ENCODE peak calls at places on chromosomes 1 and 21, in six cellular contexts. One of them, this sample, is unnamed.

GRCh38 chr1:32709075-32709474 is 6.5 kb upstream of the SYNC start:
- DNase-seq in GM23338: no peak
- DNase-seq in NCI-H1930: no peak
- DNase-seq in KBM-7: no peak
- DNase-seq in stimulated activated CD8-positive, alpha-beta memory T cell treated with anti-CD3 and anti-CD28 coated beads, Interleukin-7, amount 100 ng/mL, for 4 hours: no peak
- DNase-seq in MV-4-11: no peak
- DNase-seq in this sample: no peak

GRCh38 chr1:163230827-163231226 is 28.1 kb upstream of the RGS5 start:
- DNase-seq in GM23338: no peak
- DNase-seq in NCI-H1930: no peak
- DNase-seq in KBM-7: no peak
- DNase-seq in stimulated activated CD8-positive, alpha-beta memory T cell treated with anti-CD3 and anti-CD28 coated beads, Interleukin-7, amount 100 ng/mL, for 4 hours: no peak
- DNase-seq in MV-4-11: no peak
- DNase-seq in this sample: no peak

GRCh38 chr1:173332026-173332425 is 124.9 kb upstream of the TNFSF4 start:
- DNase-seq in GM23338: no peak
- DNase-seq in NCI-H1930: no peak
- DNase-seq in KBM-7: no peak
- DNase-seq in stimulated activated CD8-positive, alpha-beta memory T cell treated with anti-CD3 and anti-CD28 coated beads, Interleukin-7, amount 100 ng/mL, for 4 hours: no peak
- DNase-seq in MV-4-11: peak
- DNase-seq in this sample: no peak

GRCh38 chr1:115877511-115877910 is 36.6 kb upstream of the NHLH2 start:
- DNase-seq in GM23338: peak
- DNase-seq in NCI-H1930: no peak
- DNase-seq in KBM-7: peak
- DNase-seq in stimulated activated CD8-positive, alpha-beta memory T cell treated with anti-CD3 and anti-CD28 coated beads, Interleukin-7, amount 100 ng/mL, for 4 hours: no peak
- DNase-seq in MV-4-11: no peak
- DNase-seq in this sample: peak

GRCh38 chr1:59150537-59151386 is 146.1 kb upstream of the FGGY start:
- DNase-seq in GM23338: no peak
- DNase-seq in NCI-H1930: no peak
- DNase-seq in KBM-7: peak
- DNase-seq in stimulated activated CD8-positive, alpha-beta memory T cell treated with anti-CD3 and anti-CD28 coated beads, Interleukin-7, amount 100 ng/mL, for 4 hours: no peak
- DNase-seq in MV-4-11: peak
- DNase-seq in this sample: no peak

GRCh38 chr1:208031316-208031931 is 120.5 kb upstream of the CD34 start:
- DNase-seq in GM23338: no peak
- DNase-seq in NCI-H1930: no peak
- DNase-seq in KBM-7: no peak
- DNase-seq in stimulated activated CD8-positive, alpha-beta memory T cell treated with anti-CD3 and anti-CD28 coated beads, Interleukin-7, amount 100 ng/mL, for 4 hours: no peak
- DNase-seq in MV-4-11: no peak
- DNase-seq in this sample: no peak

GRCh38 chr1:35046730-35047129 is 15.0 kb upstream of the ZMYM6 start:
- DNase-seq in GM23338: no peak
- DNase-seq in NCI-H1930: no peak
- DNase-seq in KBM-7: no peak
- DNase-seq in stimulated activated CD8-positive, alpha-beta memory T cell treated with anti-CD3 and anti-CD28 coated beads, Interleukin-7, amount 100 ng/mL, for 4 hours: no peak
- DNase-seq in MV-4-11: no peak
- DNase-seq in this sample: no peak

GRCh38 chr1:216843426-216843825 is 120.2 kb upstream of the ESRRG start:
- DNase-seq in GM23338: no peak
- DNase-seq in NCI-H1930: no peak
- DNase-seq in KBM-7: no peak
- DNase-seq in stimulated activated CD8-positive, alpha-beta memory T cell treated with anti-CD3 and anti-CD28 coated beads, Interleukin-7, amount 100 ng/mL, for 4 hours: no peak
- DNase-seq in MV-4-11: no peak
- DNase-seq in this sample: no peak

GRCh38 chr1:25245809-25246599 is 1.2 kb downstream of the RSRP1 start:
- DNase-seq in GM23338: peak
- DNase-seq in NCI-H1930: no peak
- DNase-seq in KBM-7: peak
- DNase-seq in stimulated activated CD8-positive, alpha-beta memory T cell treated with anti-CD3 and anti-CD28 coated beads, Interleukin-7, amount 100 ng/mL, for 4 hours: no peak
- DNase-seq in MV-4-11: peak
- DNase-seq in this sample: no peak

GRCh38 chr1:22831729-22832413 is 121.2 kb downstream of the EPHB2 start:
- DNase-seq in GM23338: no peak
- DNase-seq in NCI-H1930: no peak
- DNase-seq in KBM-7: no peak
- DNase-seq in stimulated activated CD8-positive, alpha-beta memory T cell treated with anti-CD3 and anti-CD28 coated beads, Interleukin-7, amount 100 ng/mL, for 4 hours: no peak
- DNase-seq in MV-4-11: peak
- DNase-seq in this sample: no peak

GRCh38 chr21:46128983-46129571 is 26.3 kb downstream of the FTCD start:
- DNase-seq in GM23338: no peak
- DNase-seq in NCI-H1930: no peak
- DNase-seq in KBM-7: no peak
- DNase-seq in stimulated activated CD8-positive, alpha-beta memory T cell treated with anti-CD3 and anti-CD28 coated beads, Interleukin-7, amount 100 ng/mL, for 4 hours: no peak
- DNase-seq in MV-4-11: no peak
- DNase-seq in this sample: no peak

GRCh38 chr1:239805888-239806772 is 285.6 kb upstream of the FMN2 start:
- DNase-seq in GM23338: no peak
- DNase-seq in NCI-H1930: no peak
- DNase-seq in KBM-7: no peak
- DNase-seq in stimulated activated CD8-positive, alpha-beta memory T cell treated with anti-CD3 and anti-CD28 coated beads, Interleukin-7, amount 100 ng/mL, for 4 hours: no peak
- DNase-seq in MV-4-11: no peak
- DNase-seq in this sample: no peak

GRCh38 chr1:174877208-174877673 is 122.5 kb upstream of the CACYBP start:
- DNase-seq in GM23338: no peak
- DNase-seq in NCI-H1930: no peak
- DNase-seq in KBM-7: no peak
- DNase-seq in stimulated activated CD8-positive, alpha-beta memory T cell treated with anti-CD3 and anti-CD28 coated beads, Interleukin-7, amount 100 ng/mL, for 4 hours: no peak
- DNase-seq in MV-4-11: no peak
- DNase-seq in this sample: no peak

GRCh38 chr1:1118893-1119220 is 3.0 kb upstream of the C1orf159 start:
- DNase-seq in GM23338: no peak
- DNase-seq in NCI-H1930: no peak
- DNase-seq in KBM-7: no peak
- DNase-seq in stimulated activated CD8-positive, alpha-beta memory T cell treated with anti-CD3 and anti-CD28 coated beads, Interleukin-7, amount 100 ng/mL, for 4 hours: no peak
- DNase-seq in MV-4-11: no peak
- DNase-seq in this sample: no peak

GRCh38 chr1:71413441-71414170 is 332.8 kb upstream of the ZRANB2 start:
- DNase-seq in GM23338: no peak
- DNase-seq in NCI-H1930: no peak
- DNase-seq in KBM-7: no peak
- DNase-seq in stimulated activated CD8-positive, alpha-beta memory T cell treated with anti-CD3 and anti-CD28 coated beads, Interleukin-7, amount 100 ng/mL, for 4 hours: no peak
- DNase-seq in MV-4-11: peak
- DNase-seq in this sample: no peak

GRCh38 chr1:3335754-3336640 is 118.5 kb upstream of the ARHGEF16 start:
- DNase-seq in GM23338: no peak
- DNase-seq in NCI-H1930: no peak
- DNase-seq in KBM-7: no peak
- DNase-seq in stimulated activated CD8-positive, alpha-beta memory T cell treated with anti-CD3 and anti-CD28 coated beads, Interleukin-7, amount 100 ng/mL, for 4 hours: no peak
- DNase-seq in MV-4-11: no peak
- DNase-seq in this sample: no peak

GRCh38 chr1:76933847-76934657 is 66.8 kb downstream of the ST6GALNAC5 start:
- DNase-seq in GM23338: peak
- DNase-seq in NCI-H1930: no peak
- DNase-seq in KBM-7: no peak
- DNase-seq in stimulated activated CD8-positive, alpha-beta memory T cell treated with anti-CD3 and anti-CD28 coated beads, Interleukin-7, amount 100 ng/mL, for 4 hours: no peak
- DNase-seq in MV-4-11: peak
- DNase-seq in this sample: no peak

This sample was measured in WTC11.